ENCODE peak calls at places on chromosomes 16 and 17, in four cellular contexts. F, A, T and K are unnamed samples.

GRCh38 chr16:1530883-1531637 is 2.4 kb upstream of the TMEM204 start:
- DNase-seq in A (no peak), F (no peak), T (peak), K (no peak)

GRCh38 chr17:69056179-69056823 is 4.4 kb downstream of the ABCA9 start:
- DNase-seq in A (no peak), F (no peak), T (no peak), K (no peak)

GRCh38 chr17:46795379-46795952 is 23.0 kb downstream of the WNT3 start:
- DNase-seq in F (no peak), T (peak), A (no peak), K (peak)

GRCh38 chr17:69358688-69359596 is 32.0 kb upstream of the ABCA5 start:
- DNase-seq in A (no peak), T (peak), F (peak), K (no peak)

GRCh38 chr16:62665269-62665668 is 629.0 kb upstream of the CDH8 start:
- DNase-seq in F (peak), A (peak), T (no peak), K (no peak)

GRCh38 chr17:55345132-55345531 is 76.5 kb downstream of the MMD start:
- DNase-seq in T (no peak), A (no peak), F (no peak), K (no peak)

GRCh38 chr16:88687254-88687576 is 908 bp upstream of the SNAI3 start:
- DNase-seq in T (no peak), F (no peak), A (no peak), K (no peak)

GRCh38 chr17:68198931-68199836 is 48.7 kb upstream of the AMZ2 start:
- DNase-seq in A (no peak), T (peak), F (peak), K (peak)

GRCh38 chr17:47246120-47246519 is 7.5 kb upstream of the ITGB3 start:
- DNase-seq in F (no peak), T (no peak), A (no peak), K (no peak)

GRCh38 chr17:60524463-60525346 is 1.3 kb downstream of the APPBP2 start:
- DNase-seq in A (no peak), T (peak), F (no peak), K (peak)

GRCh38 chr16:380837-381787 is 666 bp downstream of the PGAP6 start:
- DNase-seq in T (no peak), F (no peak), A (no peak), K (no peak)